ENCODE peak calls at places on chromosomes 6 and 20, in six cellular contexts. One of them, this sample, is unnamed. For H3K4me1, the result is how much of the 10 kb centered on the place peaks cover.

GRCh38 chr6:138493413-138493812 is 5.9 kb downstream of the NHSL1 start:
- DNase-seq in CD8-positive, alpha-beta T cell: no peak
- DNase-seq in fibroblast of lung: peak
- DNase-seq in cardiac muscle cell: peak
- DNase-seq in BE2C: no peak
- DNase-seq in neural progenitor cell: peak
- DNase-seq in this sample: no peak

GRCh38 chr6:52739627-52740026 is 23.6 kb downstream of the GSTA2 start:
- DNase-seq in CD8-positive, alpha-beta T cell: no peak
- DNase-seq in fibroblast of lung: peak
- DNase-seq in cardiac muscle cell: peak
- DNase-seq in BE2C: no peak
- DNase-seq in neural progenitor cell: no peak
- DNase-seq in this sample: no peak

GRCh38 chr6:7184502-7184901 is 76.7 kb downstream of the RREB1 start:
- DNase-seq in CD8-positive, alpha-beta T cell: no peak
- DNase-seq in fibroblast of lung: no peak
- DNase-seq in cardiac muscle cell: no peak
- DNase-seq in BE2C: no peak
- DNase-seq in neural progenitor cell: no peak
- DNase-seq in this sample: no peak

GRCh38 chr20:10498196-10498595 is 63.1 kb downstream of the SLX4IP start:
- DNase-seq in CD8-positive, alpha-beta T cell: no peak
- DNase-seq in fibroblast of lung: no peak
- DNase-seq in cardiac muscle cell: no peak
- DNase-seq in BE2C: peak
- DNase-seq in neural progenitor cell: no peak
- DNase-seq in this sample: no peak

GRCh38 chr20:12605751-12606150 is 403.0 kb upstream of the SPTLC3 start:
- DNase-seq in CD8-positive, alpha-beta T cell: no peak
- DNase-seq in fibroblast of lung: no peak
- DNase-seq in cardiac muscle cell: no peak
- DNase-seq in BE2C: no peak
- DNase-seq in neural progenitor cell: no peak
- DNase-seq in this sample: no peak

GRCh38 chr6:47306887-47307286 is 2.8 kb downstream of the TNFRSF21 start:
- DNase-seq in CD8-positive, alpha-beta T cell: no peak
- DNase-seq in fibroblast of lung: no peak
- DNase-seq in cardiac muscle cell: peak
- DNase-seq in BE2C: no peak
- DNase-seq in neural progenitor cell: no peak
- DNase-seq in this sample: no peak

GRCh38 chr6:143621876-143622605 is 55.7 kb upstream of the PHACTR2 start:
- DNase-seq in CD8-positive, alpha-beta T cell: no peak
- DNase-seq in fibroblast of lung: no peak
- DNase-seq in cardiac muscle cell: peak
- DNase-seq in BE2C: no peak
- DNase-seq in neural progenitor cell: no peak
- DNase-seq in this sample: no peak

GRCh38 chr6:138844203-138844602 is 48.3 kb downstream of the ECT2L start:
- DNase-seq in CD8-positive, alpha-beta T cell: no peak
- DNase-seq in fibroblast of lung: peak
- DNase-seq in cardiac muscle cell: peak
- DNase-seq in BE2C: no peak
- DNase-seq in neural progenitor cell: peak
- DNase-seq in this sample: peak

GRCh38 chr20:41887500-41887899 is 269.3 kb upstream of the CHD6 start:
- DNase-seq in CD8-positive, alpha-beta T cell: no peak
- DNase-seq in fibroblast of lung: no peak
- DNase-seq in cardiac muscle cell: no peak
- DNase-seq in BE2C: no peak
- DNase-seq in neural progenitor cell: no peak
- DNase-seq in this sample: no peak

GRCh38 chr20:23626040-23626620 is 11.6 kb downstream of the CST3 start:
- DNase-seq in CD8-positive, alpha-beta T cell: no peak
- DNase-seq in fibroblast of lung: peak
- DNase-seq in cardiac muscle cell: peak
- DNase-seq in BE2C: no peak
- DNase-seq in neural progenitor cell: no peak
- DNase-seq in this sample: no peak

GRCh38 chr20:39800111-39800510 is 838.0 kb downstream of the DHX35 start:
- DNase-seq in CD8-positive, alpha-beta T cell: no peak
- DNase-seq in fibroblast of lung: peak
- DNase-seq in cardiac muscle cell: peak
- DNase-seq in BE2C: no peak
- DNase-seq in neural progenitor cell: no peak
- DNase-seq in this sample: no peak

GRCh38 chr20:47205577-47206123 is 150.8 kb downstream of the ZMYND8 start:
- DNase-seq in CD8-positive, alpha-beta T cell: no peak
- DNase-seq in fibroblast of lung: peak
- DNase-seq in cardiac muscle cell: peak
- DNase-seq in BE2C: peak
- DNase-seq in neural progenitor cell: peak
- DNase-seq in this sample: peak

GRCh38 chr6:125296461-125296860 is 5.3 kb downstream of the HDDC2 start:
- DNase-seq in CD8-positive, alpha-beta T cell: no peak
- DNase-seq in fibroblast of lung: no peak
- DNase-seq in cardiac muscle cell: no peak
- DNase-seq in BE2C: no peak
- DNase-seq in neural progenitor cell: no peak
- DNase-seq in this sample: no peak

GRCh38 chr20:4064118-4064962 is 49.0 kb upstream of the RNF24 start:
- DNase-seq in CD8-positive, alpha-beta T cell: no peak
- DNase-seq in fibroblast of lung: peak
- DNase-seq in cardiac muscle cell: peak
- DNase-seq in BE2C: peak
- DNase-seq in neural progenitor cell: peak
- DNase-seq in this sample: peak

GRCh38 chr20:19885981-19886665 is 128.1 kb downstream of the RIN2 start:
- DNase-seq in CD8-positive, alpha-beta T cell: no peak
- DNase-seq in fibroblast of lung: peak
- DNase-seq in cardiac muscle cell: peak
- DNase-seq in BE2C: no peak
- DNase-seq in neural progenitor cell: no peak
- DNase-seq in this sample: peak

GRCh38 chr6:126625019-126625418 is 285.1 kb downstream of the CENPW start:
- DNase-seq in CD8-positive, alpha-beta T cell: no peak
- DNase-seq in fibroblast of lung: peak
- DNase-seq in cardiac muscle cell: peak
- DNase-seq in BE2C: no peak
- DNase-seq in neural progenitor cell: peak
- DNase-seq in this sample: no peak
- H3K4me1 ChIP-seq in CD8-positive, alpha-beta T cell: under half
- H3K4me1 ChIP-seq in fibroblast of lung: under half
- H3K4me1 ChIP-seq in cardiac muscle cell: under half
- H3K4me1 ChIP-seq in BE2C: under half
- H3K4me1 ChIP-seq in neural progenitor cell: under half
- H3K4me1 ChIP-seq in this sample: under half

DNA sequence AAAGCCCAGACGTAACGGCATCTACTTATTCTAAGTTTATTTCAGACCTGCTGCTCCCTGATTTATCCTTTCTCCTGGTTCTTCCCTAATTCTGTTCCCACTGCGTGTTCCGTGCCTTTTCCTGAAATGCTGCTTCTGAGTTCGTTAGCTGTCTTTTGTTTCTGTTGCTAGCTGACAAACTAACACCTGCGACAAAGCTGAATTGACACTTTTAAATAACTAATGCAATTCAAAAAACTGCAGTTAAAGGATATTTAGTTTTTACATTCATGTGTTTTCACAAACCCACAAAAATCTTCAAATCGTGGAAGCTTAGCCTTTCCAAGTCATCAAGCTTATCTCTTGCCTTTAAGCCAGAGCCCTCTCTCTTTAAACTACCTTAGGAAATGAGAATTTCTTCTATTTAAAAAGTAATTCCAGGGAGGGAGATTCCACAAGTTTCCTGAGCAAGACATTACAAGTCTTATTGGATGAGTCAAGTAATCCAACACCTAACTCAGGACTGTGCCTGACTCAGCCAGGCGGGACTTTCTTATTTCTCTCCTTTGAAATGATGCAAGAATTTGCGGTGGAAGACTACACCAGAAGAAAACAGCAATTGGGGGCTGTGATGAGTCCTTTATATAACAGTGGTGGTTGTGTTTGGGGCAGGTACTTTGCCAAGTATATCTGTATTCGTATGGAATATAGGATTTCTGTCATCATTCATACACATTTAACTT is 6.3 kb downstream of the ADTRP start:
- DNase-seq in CD8-positive, alpha-beta T cell: no peak
- DNase-seq in fibroblast of lung: peak
- DNase-seq in cardiac muscle cell: peak
- DNase-seq in BE2C: no peak
- DNase-seq in neural progenitor cell: no peak
- DNase-seq in this sample: no peak
- H3K4me1 ChIP-seq in CD8-positive, alpha-beta T cell: under half
- H3K4me1 ChIP-seq in fibroblast of lung: under half
- H3K4me1 ChIP-seq in cardiac muscle cell: under half
- H3K4me1 ChIP-seq in BE2C: under half
- H3K4me1 ChIP-seq in neural progenitor cell: under half
- H3K4me1 ChIP-seq in this sample: under half

GRCh38 chr20:35225319-35226125 is 968 bp upstream of the MMP24 start:
- DNase-seq in CD8-positive, alpha-beta T cell: no peak
- DNase-seq in fibroblast of lung: no peak
- DNase-seq in cardiac muscle cell: peak
- DNase-seq in BE2C: no peak
- DNase-seq in neural progenitor cell: no peak
- DNase-seq in this sample: no peak

GRCh38 chr20:35226126-35226774 is at the start of gene MMP24:
- DNase-seq in CD8-positive, alpha-beta T cell: no peak
- DNase-seq in fibroblast of lung: no peak
- DNase-seq in cardiac muscle cell: no peak
- DNase-seq in BE2C: no peak
- DNase-seq in neural progenitor cell: peak
- DNase-seq in this sample: no peak

GRCh38 chr20:35223941-35224340 is 2.5 kb upstream of the MMP24 start:
- DNase-seq in CD8-positive, alpha-beta T cell: no peak
- DNase-seq in fibroblast of lung: no peak
- DNase-seq in cardiac muscle cell: no peak
- DNase-seq in BE2C: no peak
- DNase-seq in neural progenitor cell: no peak
- DNase-seq in this sample: no peak

GRCh38 chr20:35224536-35224935 is 2.0 kb upstream of the MMP24 start:
- DNase-seq in CD8-positive, alpha-beta T cell: no peak
- DNase-seq in fibroblast of lung: no peak
- DNase-seq in cardiac muscle cell: no peak
- DNase-seq in BE2C: no peak
- DNase-seq in neural progenitor cell: no peak
- DNase-seq in this sample: no peak

GRCh38 chr20:35226775-35227681 is 538 bp downstream of the MMP24 start:
- DNase-seq in CD8-positive, alpha-beta T cell: peak
- DNase-seq in fibroblast of lung: peak
- DNase-seq in cardiac muscle cell: peak
- DNase-seq in BE2C: peak
- DNase-seq in neural progenitor cell: peak
- DNase-seq in this sample: peak
- H3K4me1 ChIP-seq in CD8-positive, alpha-beta T cell: under half
- H3K4me1 ChIP-seq in fibroblast of lung: under half
- H3K4me1 ChIP-seq in cardiac muscle cell: under half
- H3K4me1 ChIP-seq in BE2C: under half
- H3K4me1 ChIP-seq in neural progenitor cell: under half
- H3K4me1 ChIP-seq in this sample: under half

GRCh38 chr20:32678948-32679347 is 5.2 kb upstream of the C20orf203 start:
- DNase-seq in CD8-positive, alpha-beta T cell: no peak
- DNase-seq in fibroblast of lung: peak
- DNase-seq in cardiac muscle cell: peak
- DNase-seq in BE2C: no peak
- DNase-seq in neural progenitor cell: no peak
- DNase-seq in this sample: peak
- H3K4me1 ChIP-seq in CD8-positive, alpha-beta T cell: under half
- H3K4me1 ChIP-seq in fibroblast of lung: under half
- H3K4me1 ChIP-seq in cardiac muscle cell: under half
- H3K4me1 ChIP-seq in BE2C: under half
- H3K4me1 ChIP-seq in neural progenitor cell: under half
- H3K4me1 ChIP-seq in this sample: under half

DNA sequence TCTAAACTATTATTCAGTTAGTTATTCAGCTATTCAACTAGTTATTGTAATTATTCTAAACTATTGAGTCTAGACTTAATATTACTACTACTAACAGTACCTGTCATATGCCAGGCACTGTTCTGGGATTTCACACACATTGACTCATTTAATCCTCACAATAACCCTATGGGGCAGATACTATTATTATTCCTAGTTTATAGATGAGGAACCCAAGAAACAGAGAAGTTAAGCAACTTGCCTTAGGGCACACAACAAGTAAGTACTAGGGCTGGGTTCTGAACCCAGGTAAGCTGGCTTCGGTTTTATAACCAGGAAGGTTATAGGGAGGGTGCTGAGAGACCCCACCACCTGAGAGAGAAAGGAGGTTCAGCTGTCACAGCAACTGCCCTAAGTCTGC is 7.8 kb downstream of the TEAD3 start:
- DNase-seq in CD8-positive, alpha-beta T cell: no peak
- DNase-seq in fibroblast of lung: no peak
- DNase-seq in cardiac muscle cell: no peak
- DNase-seq in BE2C: no peak
- DNase-seq in neural progenitor cell: no peak
- DNase-seq in this sample: no peak
- H3K4me1 ChIP-seq in CD8-positive, alpha-beta T cell: under half
- H3K4me1 ChIP-seq in fibroblast of lung: half or more
- H3K4me1 ChIP-seq in cardiac muscle cell: half or more
- H3K4me1 ChIP-seq in BE2C: under half
- H3K4me1 ChIP-seq in neural progenitor cell: half or more
- H3K4me1 ChIP-seq in this sample: under half

DNA sequence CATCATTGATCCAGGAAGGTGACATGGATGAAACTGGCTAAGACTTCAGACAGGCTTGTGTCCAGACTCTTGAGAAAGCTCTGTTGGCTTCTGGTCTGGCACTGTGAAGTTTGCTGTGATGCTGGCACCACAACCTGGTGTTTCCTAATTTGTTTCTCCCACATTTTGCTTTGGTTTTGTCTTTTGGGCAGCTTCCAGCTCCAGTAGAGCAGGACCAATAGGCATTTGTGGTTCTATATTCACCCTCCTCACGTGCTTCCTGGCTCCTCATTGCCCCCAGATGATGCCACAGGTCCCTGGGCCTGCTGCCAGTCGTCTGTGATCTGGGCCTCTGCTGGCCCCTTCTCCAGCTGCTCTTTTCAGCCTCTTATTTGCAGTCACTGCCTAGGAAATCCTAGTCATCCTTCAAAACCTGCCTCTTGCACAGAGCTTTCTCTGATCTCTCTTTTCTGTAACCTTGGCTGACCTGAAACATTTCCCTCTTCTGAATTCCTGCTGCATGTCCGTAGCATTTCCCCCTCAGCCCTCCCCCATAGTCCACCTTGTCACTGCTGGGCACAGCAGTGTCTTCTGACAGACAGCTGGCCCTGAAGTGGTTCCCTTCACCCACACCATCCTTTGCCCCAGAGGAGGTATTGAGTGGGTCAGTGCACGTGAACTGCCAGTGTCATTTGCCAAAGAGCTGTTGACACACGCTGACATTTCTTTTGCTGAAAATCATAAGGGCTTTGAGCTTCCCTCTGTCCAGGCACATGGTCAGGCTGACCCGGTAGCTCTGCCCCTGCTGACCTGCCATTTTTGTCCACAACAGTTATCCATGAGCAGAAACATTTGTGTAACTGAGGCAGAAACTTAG is 63.0 kb downstream of the PTPN1 start:
- DNase-seq in CD8-positive, alpha-beta T cell: no peak
- DNase-seq in fibroblast of lung: peak
- DNase-seq in cardiac muscle cell: peak
- DNase-seq in BE2C: peak
- DNase-seq in neural progenitor cell: no peak
- DNase-seq in this sample: peak
- H3K4me1 ChIP-seq in CD8-positive, alpha-beta T cell: under half
- H3K4me1 ChIP-seq in fibroblast of lung: under half
- H3K4me1 ChIP-seq in cardiac muscle cell: under half
- H3K4me1 ChIP-seq in BE2C: under half
- H3K4me1 ChIP-seq in neural progenitor cell: under half
- H3K4me1 ChIP-seq in this sample: under half

This sample was measured in heart left ventricle.